ENCODE peak calls at places on chromosomes 3 and 15, in eight cellular contexts. W, Q, I, K, F, J, D and U are unnamed samples.

GRCh38 chr15:38254065-38254883 is 1.6 kb downstream of the SPRED1 start:
- DNase-seq in W (no peak), Q (peak), I (no peak), K (peak), F (peak), J (peak), D (peak), U (no peak)

GRCh38 chr3:194265505-194265892 is 85.6 kb downstream of the CPN2 start:
- DNase-seq in W (peak), Q (no peak), I (no peak), K (peak), F (peak), J (peak), D (peak), U (peak)

GRCh38 chr3:3137526-3137925 is 10.8 kb downstream of the TRNT1 start:
- DNase-seq in W (no peak), Q (no peak), I (no peak), K (no peak), F (no peak), J (no peak), D (no peak), U (no peak)

GRCh38 chr3:40173291-40173710 is 136.2 kb upstream of the EIF1B start:
- DNase-seq in W (no peak), Q (no peak), I (peak), K (no peak), F (no peak), J (no peak), D (peak), U (no peak)

GRCh38 chr15:44726136-44726535 is 10.2 kb upstream of the TRIM69 start:
- DNase-seq in W (no peak), Q (no peak), I (no peak), K (no peak), F (no peak), J (no peak), D (no peak), U (no peak)

GRCh38 chr3:16721494-16721893 is 116.3 kb upstream of the DAZL start:
- DNase-seq in W (no peak), Q (no peak), I (no peak), K (no peak), F (no peak), J (no peak), D (no peak), U (no peak)

GRCh38 chr3:17831366-17831765 is 88.9 kb upstream of the TBC1D5 start:
- DNase-seq in W (no peak), Q (no peak), I (no peak), K (no peak), F (peak), J (no peak), D (no peak), U (no peak)

GRCh38 chr3:19147905-19148767 is at the start of gene KCNH8:
- DNase-seq in W (no peak), Q (peak), I (peak), K (peak), F (no peak), J (peak), D (peak), U (no peak)

GRCh38 chr15:74817370-74817737 is 4.7 kb downstream of the LMAN1L start:
- DNase-seq in W (no peak), Q (no peak), I (no peak), K (peak), F (peak), J (peak), D (peak), U (no peak)

GRCh38 chr3:99795573-99795972 is 22.1 kb upstream of the CMSS1 start:
- DNase-seq in W (no peak), Q (no peak), I (no peak), K (no peak), F (no peak), J (no peak), D (no peak), U (no peak)

GRCh38 chr3:70358978-70359580 is 46.6 kb upstream of the MDFIC2 start:
- DNase-seq in W (no peak), Q (no peak), I (peak), K (no peak), F (peak), J (peak), D (peak), U (no peak)

GRCh38 chr15:57947781-57948180 is 117.7 kb downstream of the ALDH1A2 start:
- DNase-seq in W (no peak), Q (no peak), I (peak), K (peak), F (no peak), J (no peak), D (no peak), U (no peak)

GRCh38 chr3:102129774-102130608 is 280.7 kb downstream of the NFKBIZ start:
- DNase-seq in W (no peak), Q (no peak), I (no peak), K (no peak), F (peak), J (peak), D (peak), U (no peak)

GRCh38 chr3:182722938-182723337 is 70.4 kb upstream of the ATP11B start:
- DNase-seq in W (no peak), Q (no peak), I (no peak), K (no peak), F (no peak), J (no peak), D (no peak), U (no peak)

GRCh38 chr3:60086811-60087210 is 1037.0 kb upstream of the CFAP20DC start:
- DNase-seq in W (no peak), Q (peak), I (no peak), K (no peak), F (peak), J (no peak), D (no peak), U (no peak)

GRCh38 chr15:31457631-31458526 is 131.2 kb downstream of the KLF13 start:
- DNase-seq in W (peak), Q (no peak), I (no peak), K (no peak), F (peak), J (no peak), D (no peak), U (peak)

GRCh38 chr3:130831716-130832400 is 62.0 kb upstream of the ATP2C1 start:
- DNase-seq in W (no peak), Q (no peak), I (no peak), K (no peak), F (no peak), J (peak), D (no peak), U (no peak)

GRCh38 chr3:100804631-100805030 is 95.3 kb downstream of the TFG start:
- DNase-seq in W (no peak), Q (no peak), I (no peak), K (no peak), F (no peak), J (no peak), D (no peak), U (no peak)

GRCh38 chr15:49145651-49146609 is 9.5 kb downstream of the COPS2 start:
- DNase-seq in W (no peak), Q (no peak), I (peak), K (no peak), F (peak), J (peak), D (peak), U (no peak)

GRCh38 chr15:31322486-31322885 is 4.1 kb upstream of the KLF13 start:
- DNase-seq in W (no peak), Q (no peak), I (no peak), K (no peak), F (no peak), J (no peak), D (no peak), U (no peak)

GRCh38 chr3:80606073-80606472 is 838.3 kb upstream of the ROBO1 start:
- DNase-seq in W (no peak), Q (no peak), I (peak), K (no peak), F (no peak), J (no peak), D (no peak), U (no peak)

GRCh38 chr15:45616901-45617323 is 17.9 kb upstream of the SQOR start:
- DNase-seq in W (no peak), Q (no peak), I (no peak), K (no peak), F (peak), J (no peak), D (no peak), U (no peak)

GRCh38 chr3:39960515-39961403 is 151.3 kb downstream of the MYRIP start:
- DNase-seq in W (no peak), Q (no peak), I (no peak), K (no peak), F (no peak), J (no peak), D (no peak), U (no peak)